ENCODE peak calls at places on chromosomes 13 and 19, in six cellular contexts. L is T-cell; W is stimulated activated CD4-positive, alpha-beta T cell treated with anti-CD3 and anti-CD28 coated beads, Interleukin-12 subunit alpha, Interleukin-12 subunit beta, amount 100 ng/mL, for 24 hours; V is activated CD8-positive, alpha-beta T cell treated with anti-CD3 and anti-CD28 coated beads for 36 hours; P is ELR; Q is activated naive CD8-positive, alpha-beta T cell treated with anti-CD3 and anti-CD28 coated beads for 36 hours. Z is an unnamed sample.

GRCh38 chr19:16071072-16071691 is 5.1 kb upstream of the TPM4 start:
- DNase-seq in L (no peak), W (no peak), V (no peak), P (no peak), Q (no peak), Z (no peak)

GRCh38 chr13:103531278-103531677 is 465.1 kb upstream of the SLC10A2 start:
- DNase-seq in L (no peak), W (no peak), V (no peak), P (no peak), Q (no peak), Z (no peak)

GRCh38 chr13:39417131-39417530 is 185.9 kb downstream of the LHFPL6 start:
- DNase-seq in L (no peak), W (no peak), V (no peak), P (peak), Q (no peak), Z (no peak)

GRCh38 chr13:113861433-113862030 is 2.3 kb downstream of the GAS6 start:
- DNase-seq in L (no peak), W (no peak), V (no peak), P (peak), Q (no peak), Z (no peak)

GRCh38 chr13:23621316-23621645 is 51.1 kb downstream of the TNFRSF19 start:
- DNase-seq in L (no peak), W (no peak), V (peak), P (peak), Q (no peak), Z (peak)

GRCh38 chr13:50951366-50951765 is 41.8 kb downstream of the RNASEH2B start:
- DNase-seq in L (no peak), W (no peak), V (no peak), P (no peak), Q (no peak), Z (no peak)

GRCh38 chr13:26941345-26942174 is 181.0 kb upstream of the GPR12 start:
- DNase-seq in L (no peak), W (no peak), V (peak), P (peak), Q (no peak), Z (peak)

GRCh38 chr13:44703371-44703770 is 127.2 kb upstream of the TSC22D1 start:
- DNase-seq in L (no peak), W (no peak), V (no peak), P (peak), Q (no peak), Z (no peak)

GRCh38 chr13:105787518-105788085 is 747.9 kb downstream of the EFNB2 start:
- DNase-seq in L (no peak), W (no peak), V (no peak), P (no peak), Q (no peak), Z (no peak)

GRCh38 chr19:33150852-33151518 is 19.1 kb downstream of the WDR88 start:
- DNase-seq in L (no peak), W (no peak), V (no peak), P (no peak), Q (no peak), Z (no peak)

GRCh38 chr13:43122706-43123268 is 99.4 kb downstream of the DNAJC15 start:
- DNase-seq in L (no peak), W (no peak), V (no peak), P (no peak), Q (no peak), Z (no peak)

GRCh38 chr19:5625641-5626040 is 2.8 kb downstream of the SAFB start:
- DNase-seq in L (no peak), W (no peak), V (no peak), P (peak), Q (no peak), Z (no peak)

GRCh38 chr13:112968380-112968909 is 569 bp upstream of the MCF2L start:
- DNase-seq in L (peak), W (no peak), V (peak), P (no peak), Q (peak), Z (peak)

GRCh38 chr13:74219571-74219970 is 85.4 kb upstream of the KLF12 start:
- DNase-seq in L (no peak), W (no peak), V (no peak), P (no peak), Q (no peak), Z (no peak)

GRCh38 chr13:102089177-102089576 is 312.7 kb downstream of the FGF14 start:
- DNase-seq in L (no peak), W (no peak), V (no peak), P (peak), Q (no peak), Z (no peak)

GRCh38 chr13:26037302-26037701 is 14.5 kb downstream of the SHISA2 start:
- DNase-seq in L (no peak), W (no peak), V (peak), P (peak), Q (peak), Z (peak)

GRCh38 chr13:114106526-114106925 is 25.9 kb downstream of the RASA3 start:
- DNase-seq in L (no peak), W (no peak), V (no peak), P (no peak), Q (no peak), Z (no peak)

GRCh38 chr13:29583073-29583785 is 12.3 kb downstream of the SLC7A1 start:
- DNase-seq in L (no peak), W (no peak), V (no peak), P (peak), Q (no peak), Z (no peak)

Z was measured in activated naive CD4-positive, alpha-beta T cell treated with anti-CD3 and anti-CD28 coated beads for 36 hours.